ENCODE peak calls at places on chromosomes 11 and 22, in eight cellular contexts. I is stimulated activated CD4-positive, alpha-beta T cell treated with anti-CD3 and anti-CD28 coated beads, Interleukin-2, amount 100 ng/mL, for 24 hours; O is activated gamma-delta T cell treated with Interleukin-2 at 50 U/mL for 16 hours; H is NCI-H2081; G is AG09319; C is HTR-8/SVneo; X is sciatic nerve; P is adipocyte. Z is an unnamed sample.

GRCh38 chr22:47032956-47033647 is 270.7 kb downstream of the TBC1D22A start:
- DNase-seq in I (no peak), O (no peak), H (no peak), G (no peak), C (no peak), X (no peak), P (no peak), Z (no peak)

GRCh38 chr11:2701230-2701629 is 1.4 kb upstream of the KCNQ1OT1 start:
- DNase-seq in I (no peak), O (no peak), H (no peak), G (no peak), C (no peak), X (no peak), P (no peak), Z (no peak)

GRCh38 chr11:98453378-98453777 is 567.4 kb upstream of the CNTN5 start:
- DNase-seq in I (no peak), O (no peak), H (no peak), G (no peak), C (no peak), X (no peak), P (no peak), Z (no peak)

GRCh38 chr11:119843760-119844330 is 114.8 kb upstream of the NECTIN1 start:
- DNase-seq in I (no peak), O (no peak), H (no peak), G (no peak), C (peak), X (no peak), P (no peak), Z (no peak)

GRCh38 chr11:5013012-5013411 is 18.4 kb downstream of the OR51L1 start:
- DNase-seq in I (no peak), O (no peak), H (no peak), G (no peak), C (no peak), X (no peak), P (no peak), Z (no peak)

GRCh38 chr11:74253361-74253760 is 58.1 kb downstream of the P4HA3 start:
- DNase-seq in I (no peak), O (no peak), H (no peak), G (no peak), C (no peak), X (no peak), P (no peak), Z (no peak)

GRCh38 chr11:115222218-115222862 is 281.9 kb downstream of the CADM1 start:
- DNase-seq in I (no peak), O (peak), H (peak), G (no peak), C (peak), X (no peak), P (no peak), Z (peak)

GRCh38 chr22:37176464-37177061 is 11.5 kb downstream of the C1QTNF6 start:
- DNase-seq in I (no peak), O (no peak), H (no peak), G (no peak), C (no peak), X (peak), P (peak), Z (no peak)

GRCh38 chr11:75159081-75159953 is 8.4 kb downstream of the SLCO2B1 start:
- DNase-seq in I (no peak), O (no peak), H (no peak), G (no peak), C (no peak), X (no peak), P (no peak), Z (no peak)

GRCh38 chr11:128715691-128716153 is 21.9 kb downstream of the FLI1 start:
- DNase-seq in I (no peak), O (no peak), H (no peak), G (no peak), C (no peak), X (no peak), P (peak), Z (no peak)

GRCh38 chr11:28964811-28965210 is 856.6 kb downstream of the METTL15 start:
- DNase-seq in I (no peak), O (no peak), H (no peak), G (no peak), C (no peak), X (no peak), P (peak), Z (no peak)

GRCh38 chr22:32518848-32519247 is 44.2 kb downstream of the FBXO7 start:
- DNase-seq in I (no peak), O (no peak), H (no peak), G (no peak), C (no peak), X (no peak), P (no peak), Z (no peak)

GRCh38 chr11:15905815-15906214 is 450.5 kb downstream of the SOX6 start:
- DNase-seq in I (no peak), O (no peak), H (no peak), G (no peak), C (no peak), X (peak), P (no peak), Z (no peak)

GRCh38 chr11:18730020-18730419 is 4.0 kb upstream of the IGSF22 start:
- DNase-seq in I (no peak), O (no peak), H (no peak), G (no peak), C (no peak), X (no peak), P (no peak), Z (no peak)

GRCh38 chr11:119803726-119804294 is 74.8 kb upstream of the NECTIN1 start:
- DNase-seq in I (no peak), O (no peak), H (no peak), G (no peak), C (no peak), X (no peak), P (no peak), Z (no peak)

GRCh38 chr11:72263363-72263762 is 19.4 kb upstream of the PHOX2A start:
- DNase-seq in I (no peak), O (no peak), H (no peak), G (no peak), C (no peak), X (no peak), P (peak), Z (no peak)

GRCh38 chr11:7019500-7020182 is 505 bp downstream of the ZNF214 start:
- DNase-seq in I (no peak), O (no peak), H (peak), G (no peak), C (no peak), X (peak), P (peak), Z (no peak)

GRCh38 chr11:84564180-84564866 is 1062.8 kb downstream of the DLG2 start:
- DNase-seq in I (peak), O (no peak), H (peak), G (peak), C (peak), X (no peak), P (peak), Z (no peak)

GRCh38 chr11:57124460-57124859 is 57.3 kb upstream of the LRRC55 start:
- DNase-seq in I (no peak), O (no peak), H (no peak), G (no peak), C (no peak), X (no peak), P (no peak), Z (no peak)

Z was measured in T-helper 2 cell treated with Interferon-gamma antibody and Interleukin-4, amounts not matched to agents 5 μg/mL and 100 μg/mL, for 36 hours.